ENCODE peak calls at places on chromosomes 11 and 22, in five cellular contexts. K is cardiac muscle cell, F is tibial nerve, T is heart left ventricle, M is HCT116. N is an unnamed sample.

GRCh38 chr11:13047884-13048283 is 38.8 kb downstream of the RASSF10 start:
- DNase-seq in K (no peak), F (no peak), T (no peak), M (no peak), N (no peak)

GRCh38 chr11:3609416-3610265 is 32.2 kb downstream of the ART5 start:
- DNase-seq in K (peak; percentile 54), F (peak; percentile 46), T (no peak), M (peak; percentile 35), N (peak; percentile 51)

GRCh38 chr11:72191961-72192381 is at the start of gene FOLR1:
- DNase-seq in K (no peak), F (no peak), T (no peak), M (peak; percentile 54), N (no peak)

GRCh38 chr11:130001491-130002351 is 914 bp downstream of the PRDM10 start:
- DNase-seq in K (peak; percentile 29), F (peak; percentile 28), T (no peak), M (no peak), N (no peak)

GRCh38 chr22:22463855-22464540 is 44.5 kb downstream of the ZNF280B start:
- DNase-seq in K (peak; percentile 81), F (peak; percentile 82), T (peak; percentile 42), M (peak; percentile 51), N (peak; percentile 49)

GRCh38 chr11:128905345-128906184 is 14.4 kb downstream of the KCNJ5 start:
- DNase-seq in K (peak; percentile 38), F (no peak), T (no peak), M (peak; percentile 46), N (peak; percentile 49)

GRCh38 chr11:84250834-84251613 is 964.9 kb upstream of the CCDC90B start:
- DNase-seq in K (no peak), F (no peak), T (no peak), M (no peak), N (no peak)

GRCh38 chr22:43385770-43386641 is 25.8 kb upstream of the MPPED1 start:
- DNase-seq in K (peak; percentile 83), F (peak; percentile 54), T (peak; percentile 67), M (peak; percentile 32), N (peak; percentile 48)

GRCh38 chr11:124402326-124402922 is 3.6 kb upstream of the OR8B3 start:
- DNase-seq in K (peak; percentile 93), F (peak; percentile 62), T (peak; percentile 54), M (peak; percentile 60), N (peak; percentile 34)

GRCh38 chr11:16406226-16406625 is 49.9 kb upstream of the SOX6 start:
- DNase-seq in K (no peak), F (no peak), T (no peak), M (no peak), N (no peak)

GRCh38 chr11:16403851-16404250 is 47.5 kb upstream of the SOX6 start:
- DNase-seq in K (no peak), F (no peak), T (no peak), M (no peak), N (no peak)

GRCh38 chr11:16402654-16403447 is 46.5 kb upstream of the SOX6 start:
- DNase-seq in K (no peak), F (no peak), T (no peak), M (no peak), N (no peak)

GRCh38 chr11:16403448-16403803 is 47.1 kb upstream of the SOX6 start:
- DNase-seq in K (no peak), F (no peak), T (no peak), M (no peak), N (no peak)

DNA sequence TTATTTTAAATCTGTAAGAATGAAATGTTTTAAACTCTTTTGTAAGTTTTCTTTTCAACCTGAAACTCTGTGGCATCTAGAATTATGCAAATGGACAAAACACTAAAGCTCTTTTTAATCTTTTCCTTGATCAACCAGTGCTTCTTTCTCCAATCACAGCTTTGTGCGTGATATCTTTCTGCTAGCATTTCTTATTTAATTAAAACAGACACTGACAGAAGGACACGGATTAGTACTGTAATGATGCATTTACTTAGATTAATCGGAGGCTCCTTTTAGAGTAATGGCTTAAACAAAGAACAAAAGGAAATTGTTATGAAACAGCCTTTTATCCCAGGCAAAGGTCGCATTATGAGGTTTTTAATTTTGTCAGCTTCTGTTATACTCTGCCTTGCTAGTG is 48.4 kb upstream of the SOX6 start:
- DNase-seq in K (no peak), F (no peak), T (no peak), M (no peak), N (no peak)
- H3K4me3 ChIP-seq in K (no peak overlapping the region), F (no peak overlapping the region), T (no peak overlapping the region), M (no peak overlapping the region), N (no peak overlapping the region)

GRCh38 chr11:93796832-93797231 is 12.8 kb downstream of the MED17 start:
- DNase-seq in K (no peak), F (no peak), T (no peak), M (no peak), N (no peak)
- H3K27ac ChIP-seq in K (no peak overlapping the region), F (no peak overlapping the region), T (no peak overlapping the region), M (no peak overlapping the region), N (no peak overlapping the region)

GRCh38 chr22:47236718-47237117 is 474.3 kb downstream of the TBC1D22A start:
- DNase-seq in K (no peak), F (no peak), T (no peak), M (no peak), N (no peak)
- H3K9me3 ChIP-seq in K (peaks cover 6% of the 10 kb centered on the region), F (no peaks in the 10 kb centered on the region), T (peaks cover 15% of the 10 kb centered on the region), M (peaks cover 6% of the 10 kb centered on the region), N (no peaks in the 10 kb centered on the region)

GRCh38 chr11:77617892-77618291 is 19.7 kb downstream of the CLNS1A start:
- DNase-seq in K (no peak), F (no peak), T (no peak), M (no peak), N (no peak)
- H3K4me3 ChIP-seq in K (no peak overlapping the region), F (no peak overlapping the region), T (no peak overlapping the region), M (no peak overlapping the region), N (no peak overlapping the region)

GRCh38 chr22:36125434-36125833 is 35.1 kb downstream of the APOL3 start:
- DNase-seq in K (no peak), F (no peak), T (no peak), M (no peak), N (no peak)

GRCh38 chr22:36125994-36126531 is 34.5 kb downstream of the APOL3 start:
- DNase-seq in K (no peak), F (no peak), T (no peak), M (no peak), N (no peak)

GRCh38 chr22:36123673-36124630 is 36.6 kb downstream of the APOL3 start:
- DNase-seq in K (peak; percentile 98), F (peak; percentile 84), T (peak; percentile 94), M (peak; percentile 83), N (peak; percentile 96)
- H3K27ac ChIP-seq in K (peak overlapping the region; percentile 85), F (peak overlapping the region; percentile 81), T (peak overlapping the region; percentile 86), M (peak overlapping the region; percentile 17), N (peak overlapping the region; percentile 45)

GRCh38 chr22:48757581-48757980 is 1070.1 kb downstream of the BRD1 start:
- DNase-seq in K (no peak), F (no peak), T (no peak), M (no peak), N (no peak)
- H3K9me3 ChIP-seq in K (no peaks in the 10 kb centered on the region), F (no peaks in the 10 kb centered on the region), T (no peaks in the 10 kb centered on the region), M (no peaks in the 10 kb centered on the region), N (no peaks in the 10 kb centered on the region)

N was measured in SJSA1.